ENCODE peak calls at places on chromosome 4, in four cellular contexts. A is IMR-90, D is thyroid gland, J is tibial nerve. K is an unnamed sample.

GRCh38 chr4:163638909-163639308 is 144.4 kb downstream of the TMA16 start:
- DNase-seq in A (no peak), D (no peak), J (no peak), K (no peak)

GRCh38 chr4:127261476-127261875 is 371.3 kb upstream of the INTU start:
- DNase-seq in A (no peak), D (no peak), J (no peak), K (no peak)

GRCh38 chr4:175308236-175308635 is 390.1 kb downstream of the ADAM29 start:
- DNase-seq in A (peak; percentile 58), D (no peak), J (no peak), K (no peak)

GRCh38 chr4:114368751-114369150 is 229.9 kb upstream of the UGT8 start:
- DNase-seq in A (no peak), D (no peak), J (no peak), K (no peak)

GRCh38 chr4:137819964-137820383 is 287.7 kb upstream of the PCDH18 start:
- DNase-seq in A (peak; percentile 65), D (peak; percentile 8), J (no peak), K (no peak)

GRCh38 chr4:159206427-159206871 is 103.6 kb downstream of the RAPGEF2 start:
- DNase-seq in A (peak; percentile 76), D (no peak), J (no peak), K (no peak)

GRCh38 chr4:125735107-125735506 is 420.4 kb downstream of the FAT4 start:
- DNase-seq in A (peak; percentile 86), D (peak; percentile 27), J (no peak), K (peak; percentile 43)

GRCh38 chr4:183038436-183038835 is 60.6 kb upstream of the WWC2 start:
- DNase-seq in A (no peak), D (peak; percentile 25), J (no peak), K (no peak)

GRCh38 chr4:10023050-10023419 is 1.7 kb upstream of the SLC2A9 start:
- DNase-seq in A (no peak), D (no peak), J (no peak), K (no peak)

GRCh38 chr4:108946237-108946636 is 183.4 kb upstream of the ETNPPL start:
- DNase-seq in A (no peak), D (no peak), J (no peak), K (no peak)

GRCh38 chr4:112589207-112589606 is 47.5 kb downstream of the ZGRF1 start:
- DNase-seq in A (peak; percentile 23), D (no peak), J (no peak), K (no peak)

GRCh38 chr4:35151816-35152572 is 1092.3 kb downstream of the ARAP2 start:
- DNase-seq in A (no peak), D (peak; percentile 24), J (no peak), K (peak; percentile 21)

GRCh38 chr4:929970-930625 is 2.0 kb downstream of the GAK start:
- DNase-seq in A (peak; percentile 71), D (no peak), J (no peak), K (peak; percentile 15)

GRCh38 chr4:56655627-56656345 is 25.3 kb downstream of the HOPX start:
- DNase-seq in A (no peak), D (peak; percentile 39), J (no peak), K (peak; percentile 6)

GRCh38 chr4:124092101-124093057 is 620.2 kb downstream of the ANKRD50 start:
- DNase-seq in A (no peak), D (no peak), J (no peak), K (no peak)

GRCh38 chr4:11130195-11130975 is 298.3 kb downstream of the HS3ST1 start:
- DNase-seq in A (peak; percentile 8), D (no peak), J (no peak), K (no peak)

GRCh38 chr4:83251074-83251835 is 33.3 kb downstream of the COQ2 start:
- DNase-seq in A (no peak), D (no peak), J (no peak), K (no peak)

GRCh38 chr4:147044241-147044640 is 98.6 kb upstream of the TTC29 start:
- DNase-seq in A (no peak), D (no peak), J (no peak), K (no peak)

GRCh38 chr4:19623866-19624265 is 627.8 kb upstream of the SLIT2 start:
- DNase-seq in A (peak; percentile 10), D (no peak), J (no peak), K (no peak)

GRCh38 chr4:19386786-19387185 is 864.9 kb upstream of the SLIT2 start:
- DNase-seq in A (no peak), D (no peak), J (no peak), K (no peak)

GRCh38 chr4:121155893-121156292 is 8.2 kb downstream of the TNIP3 start:
- DNase-seq in A (peak; percentile 94), D (no peak), J (no peak), K (no peak)

GRCh38 chr4:107838138-107838618 is 13.4 kb downstream of the SGMS2 start:
- DNase-seq in A (peak; percentile 25), D (no peak), J (no peak), K (no peak)

GRCh38 chr4:23993373-23993772 is 103.5 kb upstream of the PPARGC1A start:
- DNase-seq in A (no peak), D (no peak), J (no peak), K (no peak)

GRCh38 chr4:25448379-25449109 is 71.5 kb downstream of the ANAPC4 start:
- DNase-seq in A (peak; percentile 42), D (no peak), J (no peak), K (no peak)

GRCh38 chr4:114132830-114133229 is 153.4 kb upstream of the ARSJ start:
- DNase-seq in A (no peak), D (no peak), J (no peak), K (no peak)

GRCh38 chr4:75180790-75181776 is 248.2 kb downstream of the PARM1 start:
- DNase-seq in A (no peak), D (no peak), J (no peak), K (no peak)

GRCh38 chr4:111905511-111905910 is 239.7 kb upstream of the FAM241A start:
- DNase-seq in A (no peak), D (no peak), J (no peak), K (no peak)

GRCh38 chr4:54543088-54543795 is 114.5 kb upstream of the KIT start:
- DNase-seq in A (peak; percentile 94), D (no peak), J (no peak), K (no peak)

GRCh38 chr4:36402008-36402758 is 120.8 kb downstream of the DTHD1 start:
- DNase-seq in A (no peak), D (no peak), J (no peak), K (no peak)

GRCh38 chr4:84562156-84562555 is 20.8 kb upstream of the CDS1 start:
- DNase-seq in A (no peak), D (no peak), J (no peak), K (no peak)

GRCh38 chr4:17366496-17366895 is 145.4 kb downstream of the QDPR start:
- DNase-seq in A (no peak), D (no peak), J (no peak), K (no peak)

GRCh38 chr4:1213336-1213995 is 35.5 kb downstream of the CTBP1 start:
- DNase-seq in A (no peak), D (no peak), J (no peak), K (no peak)

DNA sequence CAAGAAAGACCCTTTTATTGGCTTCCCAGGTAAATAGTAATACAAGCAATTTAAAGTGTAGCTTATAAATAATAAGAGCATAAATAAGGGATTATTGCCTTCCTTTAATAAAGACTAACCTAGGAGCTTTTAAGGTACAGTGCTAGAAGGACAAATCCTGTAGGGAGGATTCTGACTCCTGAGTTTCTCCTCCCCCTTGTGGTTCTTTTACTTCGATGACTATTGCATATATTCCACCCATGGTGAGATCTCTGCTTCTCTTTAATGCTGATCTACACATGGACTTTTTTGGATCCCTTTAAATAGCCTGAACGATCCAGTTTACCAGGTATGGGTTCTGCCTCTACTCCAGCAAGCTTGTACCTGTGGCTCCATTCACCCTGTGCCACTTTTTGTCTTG is 2.5 kb downstream of the GALNT7 start:
- DNase-seq in A (peak; percentile 52), D (no peak), J (no peak), K (no peak)
- TF ChIP-seq CTCF in A (peak; percentile 33), D (no peak), J (no peak), K (peak; percentile 36)

GRCh38 chr4:2795558-2796260 is 2.8 kb downstream of the SH3BP2 start:
- DNase-seq in A (no peak), D (peak; percentile 77), J (peak; percentile 12), K (no peak)

GRCh38 chr4:2797188-2797544 is 4.3 kb downstream of the SH3BP2 start:
- DNase-seq in A (no peak), D (no peak), J (no peak), K (no peak)

GRCh38 chr4:2794707-2795557 is 2.0 kb downstream of the SH3BP2 start:
- DNase-seq in A (peak; percentile 79), D (peak; percentile 64), J (peak; percentile 30), K (no peak)

GRCh38 chr4:2797545-2798305 is 4.8 kb downstream of the SH3BP2 start:
- DNase-seq in A (no peak), D (peak; percentile 60), J (peak; percentile 11), K (peak; percentile 89)

GRCh38 chr4:2796261-2797187 is 3.6 kb downstream of the SH3BP2 start:
- DNase-seq in A (peak; percentile 52), D (peak; percentile 84), J (peak; percentile 25), K (peak; percentile 93)
- TF ChIP-seq POLR2A in A (no peak), D (no peak), J (no peak), K (peak; percentile 35)

GRCh38 chr4:6908397-6909112 is 1.1 kb upstream of the TBC1D14 start:
- DNase-seq in A (peak; percentile 50), D (no peak), J (no peak), K (no peak)

GRCh38 chr4:6909113-6909969 is at the start of gene TBC1D14:
- DNase-seq in A (peak; percentile 81), D (peak; percentile 89), J (peak; percentile 76), K (peak; percentile 89)

GRCh38 chr4:6909970-6910339 is 329 bp downstream of the TBC1D14 start:
- DNase-seq in A (no peak), D (peak; percentile 44), J (no peak), K (peak; percentile 39)

GRCh38 chr4:6910960-6911874 is 1.6 kb downstream of the TBC1D14 start:
- DNase-seq in A (no peak), D (no peak), J (no peak), K (no peak)

DNA sequence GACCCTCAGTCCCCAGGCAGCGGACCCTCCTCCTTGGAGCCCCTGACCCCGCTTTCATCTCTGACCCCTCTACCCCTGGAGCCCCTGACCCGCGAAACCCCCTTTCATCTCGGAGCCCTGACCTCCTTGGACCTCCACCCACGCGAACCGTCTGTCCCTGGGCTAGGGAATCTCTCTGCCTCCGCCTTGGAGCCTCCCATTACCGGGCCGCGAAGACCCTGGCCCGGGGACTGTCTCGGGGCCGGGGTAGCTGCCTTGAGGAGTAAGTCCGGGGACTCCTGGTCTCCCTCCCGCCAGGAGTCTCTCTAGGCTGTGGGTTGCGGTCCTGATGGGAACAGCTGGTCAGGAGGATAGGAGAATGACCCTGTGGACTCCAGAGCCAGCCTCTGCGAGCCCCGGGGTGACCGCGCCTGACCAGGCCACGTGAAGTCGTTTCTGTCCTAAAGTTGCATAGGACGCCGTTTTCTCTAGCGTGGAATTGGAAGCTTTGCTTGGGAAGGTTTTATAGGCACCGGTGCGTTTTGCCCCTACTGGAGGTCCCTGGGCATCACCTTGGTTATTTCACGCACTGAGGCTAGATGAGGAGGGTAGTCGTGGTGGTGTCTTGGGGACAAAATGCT is 824 bp downstream of the TBC1D14 start:
- DNase-seq in A (no peak), D (no peak), J (no peak), K (no peak)
- TF ChIP-seq CTCF in A (no peak), D (no peak), J (no peak), K (peak; percentile 16)

DNA sequence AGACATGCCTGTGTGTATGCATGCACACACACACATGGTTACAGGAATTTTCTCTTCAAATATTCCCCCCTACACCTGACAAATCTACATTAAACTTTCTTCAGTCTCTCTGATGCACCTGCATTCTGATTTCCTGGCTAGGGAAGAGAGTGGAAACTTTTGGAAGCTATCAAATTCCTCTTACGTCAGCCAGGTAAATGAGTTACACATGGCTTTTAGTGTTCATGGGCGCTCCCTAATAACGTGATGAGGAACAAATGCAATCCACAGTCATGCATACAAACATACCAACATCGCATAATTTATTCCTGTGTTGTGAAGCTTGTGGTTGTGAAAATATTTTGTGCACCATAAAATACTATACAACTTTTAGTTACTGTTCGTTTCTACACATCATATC is 34.9 kb downstream of the BMP3 start:
- DNase-seq in A (no peak), D (no peak), J (no peak), K (no peak)
- TF ChIP-seq POLR2A in A (no peak), D (no peak), J (no peak), K (no peak)